ENCODE peak calls at places on chromosome 11, in five cellular contexts. Y is neuronal stem cell, E is H1, M is H9, B is mesenchymal stem cell. A is an unnamed sample.

GRCh38 chr11:64120951-64121569 is 44.9 kb downstream of the MACROD1 start:
- DNase-seq in Y (no peak), E (no peak), M (no peak), B (peak; percentile 36), A (no peak)

GRCh38 chr11:66950113-66950535 is 8.1 kb downstream of the PC start:
- DNase-seq in Y (no peak), E (no peak), M (peak; percentile 76), B (peak; percentile 96), A (peak; percentile 96)

GRCh38 chr11:44596541-44597276 is 31.2 kb downstream of the CD82 start:
- DNase-seq in Y (no peak), E (no peak), M (no peak), B (no peak), A (no peak)

GRCh38 chr11:22707119-22707899 is 40.9 kb downstream of the GAS2 start:
- DNase-seq in Y (no peak), E (no peak), M (no peak), B (peak; percentile 36), A (no peak)

GRCh38 chr11:32891657-32892354 is 805 bp upstream of the QSER1 start:
- DNase-seq in Y (no peak), E (no peak), M (no peak), B (peak; percentile 45), A (no peak)

GRCh38 chr11:122146475-122146874 is 30.5 kb upstream of the BLID start:
- DNase-seq in Y (no peak), E (no peak), M (no peak), B (no peak), A (no peak)

GRCh38 chr11:96748639-96749370 is 359.0 kb downstream of the JRKL start:
- DNase-seq in Y (no peak), E (no peak), M (no peak), B (peak; percentile 49), A (no peak)

GRCh38 chr11:63756919-63757761 is 11.4 kb downstream of the ZFTA start:
- DNase-seq in Y (no peak), E (no peak), M (no peak), B (no peak), A (no peak)

GRCh38 chr11:106216281-106216680 is 138.8 kb downstream of the AASDHPPT start:
- DNase-seq in Y (no peak), E (no peak), M (no peak), B (no peak), A (no peak)

GRCh38 chr11:130671801-130672700 is 223.6 kb downstream of the ADAMTS15 start:
- DNase-seq in Y (peak; percentile 23), E (no peak), M (no peak), B (peak; percentile 98), A (peak; percentile 80)

GRCh38 chr11:43511959-43512358 is 153.2 kb downstream of the TTC17 start:
- DNase-seq in Y (no peak), E (no peak), M (no peak), B (no peak), A (no peak)

GRCh38 chr11:77502501-77502900 is 28.6 kb upstream of the PAK1 start:
- DNase-seq in Y (no peak), E (no peak), M (no peak), B (no peak), A (no peak)

GRCh38 chr11:18010271-18010670 is 2.6 kb downstream of the SERGEF start:
- DNase-seq in Y (no peak), E (no peak), M (no peak), B (no peak), A (no peak)

GRCh38 chr11:74633406-74634393 is 41.3 kb downstream of the POLD3 start:
- DNase-seq in Y (no peak), E (no peak), M (no peak), B (no peak), A (peak; percentile 62)
- H4K91ac ChIP-seq in Y (no peak overlapping the region), E (no peak overlapping the region), M (no peak overlapping the region), B (no peak overlapping the region), A (no peak overlapping the region)

GRCh38 chr11:112961146-112961668 is at the start of gene NCAM1:
- DNase-seq in Y (peak; percentile 98), E (peak; percentile 88), M (peak; percentile 97), B (peak; percentile 90), A (no peak)

GRCh38 chr11:112965601-112966125 is 4.4 kb downstream of the NCAM1 start:
- DNase-seq in Y (no peak), E (no peak), M (no peak), B (no peak), A (no peak)

GRCh38 chr11:112961751-112962747 is 829 bp downstream of the NCAM1 start:
- DNase-seq in Y (peak; percentile 39), E (no peak), M (peak; percentile 39), B (peak; percentile 21), A (no peak)

GRCh38 chr11:112962854-112963367 is 1.7 kb downstream of the NCAM1 start:
- DNase-seq in Y (peak; percentile 65), E (no peak), M (peak; percentile 66), B (peak; percentile 47), A (no peak)

GRCh38 chr11:112963368-112963955 is 2.2 kb downstream of the NCAM1 start:
- DNase-seq in Y (peak; percentile 72), E (no peak), M (no peak), B (no peak), A (no peak)
- H3K4ac ChIP-seq in Y (no peak overlapping the region), E (no peak overlapping the region), M (no peak overlapping the region), B (no peak overlapping the region), A (no peak overlapping the region)

GRCh38 chr11:95155385-95155784 is 65.7 kb downstream of the ENDOD1 start:
- DNase-seq in Y (no peak), E (no peak), M (no peak), B (no peak), A (no peak)

GRCh38 chr11:95156916-95157568 is 67.4 kb downstream of the ENDOD1 start:
- DNase-seq in Y (no peak), E (no peak), M (no peak), B (no peak), A (no peak)

GRCh38 chr11:95154514-95154913 is 64.9 kb downstream of the ENDOD1 start:
- DNase-seq in Y (peak; percentile 49), E (no peak), M (peak; percentile 74), B (peak; percentile 72), A (peak; percentile 71)

GRCh38 chr11:95156133-95156731 is 66.6 kb downstream of the ENDOD1 start:
- DNase-seq in Y (no peak), E (no peak), M (peak; percentile 58), B (no peak), A (no peak)

GRCh38 chr11:95157824-95158223 is 68.2 kb downstream of the ENDOD1 start:
- DNase-seq in Y (no peak), E (no peak), M (no peak), B (no peak), A (no peak)
- H2BK12ac ChIP-seq in Y (no peak overlapping the region), E (no peak overlapping the region), M (no peak overlapping the region), B (no peak overlapping the region), A (no peak overlapping the region)

GRCh38 chr11:74256370-74257133 is 54.9 kb downstream of the P4HA3 start:
- DNase-seq in Y (no peak), E (no peak), M (no peak), B (no peak), A (no peak)
- H4K91ac ChIP-seq in Y (no peak overlapping the region), E (no peak overlapping the region), M (no peak overlapping the region), B (no peak overlapping the region), A (no peak overlapping the region)

GRCh38 chr11:99080154-99080553 is 59.4 kb downstream of the CNTN5 start:
- DNase-seq in Y (no peak), E (no peak), M (no peak), B (no peak), A (no peak)
- H3K4ac ChIP-seq in Y (no peak overlapping the region), E (no peak overlapping the region), M (no peak overlapping the region), B (no peak overlapping the region), A (no peak overlapping the region)